ENCODE peak calls at places on chromosomes 7 and 10, in eight cellular contexts. One of them, this sample, is unnamed.

GRCh38 chr10:83212632-83213349 is 926.5 kb upstream of the GHITM start:
- DNase-seq in RWPE1: no peak
- DNase-seq in H4: peak; percentile 39
- DNase-seq in erythroblast: no peak
- DNase-seq in non-pigmented ciliary epithelial cell: no peak
- DNase-seq in GM03348: no peak
- DNase-seq in activated CD8-positive, alpha-beta T cell treated with anti-CD3 and anti-CD28 coated beads, Interleukin-2, amount 10 ng/mL, durations not matched to agents 7 days and 5 days: no peak
- DNase-seq in Calu3: no peak
- DNase-seq in this sample: no peak

GRCh38 chr7:133919810-133920209 is 207.3 kb upstream of the LRGUK start:
- DNase-seq in Calu3: no peak
- DNase-seq in RWPE1: no peak
- DNase-seq in erythroblast: no peak
- DNase-seq in H4: no peak
- DNase-seq in activated CD8-positive, alpha-beta T cell treated with anti-CD3 and anti-CD28 coated beads, Interleukin-2, amount 10 ng/mL, durations not matched to agents 7 days and 5 days: no peak
- DNase-seq in GM03348: no peak
- DNase-seq in non-pigmented ciliary epithelial cell: no peak
- DNase-seq in this sample: no peak

GRCh38 chr7:158585721-158586498 is 1.7 kb downstream of the PTPRN2 start:
- DNase-seq in erythroblast: no peak
- DNase-seq in non-pigmented ciliary epithelial cell: no peak
- DNase-seq in GM03348: no peak
- DNase-seq in Calu3: no peak
- DNase-seq in H4: no peak
- DNase-seq in RWPE1: no peak
- DNase-seq in activated CD8-positive, alpha-beta T cell treated with anti-CD3 and anti-CD28 coated beads, Interleukin-2, amount 10 ng/mL, durations not matched to agents 7 days and 5 days: no peak
- DNase-seq in this sample: no peak

GRCh38 chr7:84112771-84113170 is 81.8 kb downstream of the SEMA3A start:
- DNase-seq in H4: no peak
- DNase-seq in activated CD8-positive, alpha-beta T cell treated with anti-CD3 and anti-CD28 coated beads, Interleukin-2, amount 10 ng/mL, durations not matched to agents 7 days and 5 days: no peak
- DNase-seq in erythroblast: no peak
- DNase-seq in non-pigmented ciliary epithelial cell: no peak
- DNase-seq in RWPE1: no peak
- DNase-seq in GM03348: no peak
- DNase-seq in Calu3: no peak
- DNase-seq in this sample: no peak

GRCh38 chr7:155962191-155962967 is 150.1 kb upstream of the SHH start:
- DNase-seq in non-pigmented ciliary epithelial cell: peak; percentile 74
- DNase-seq in H4: peak; percentile 93
- DNase-seq in Calu3: peak; percentile 70
- DNase-seq in activated CD8-positive, alpha-beta T cell treated with anti-CD3 and anti-CD28 coated beads, Interleukin-2, amount 10 ng/mL, durations not matched to agents 7 days and 5 days: peak; percentile 61
- DNase-seq in GM03348: no peak
- DNase-seq in RWPE1: peak; percentile 54
- DNase-seq in erythroblast: no peak
- DNase-seq in this sample: peak; percentile 30

GRCh38 chr7:69883399-69883821 is 285.1 kb downstream of the AUTS2 start:
- DNase-seq in H4: no peak
- DNase-seq in GM03348: no peak
- DNase-seq in erythroblast: no peak
- DNase-seq in RWPE1: no peak
- DNase-seq in Calu3: no peak
- DNase-seq in non-pigmented ciliary epithelial cell: no peak
- DNase-seq in activated CD8-positive, alpha-beta T cell treated with anti-CD3 and anti-CD28 coated beads, Interleukin-2, amount 10 ng/mL, durations not matched to agents 7 days and 5 days: no peak
- DNase-seq in this sample: no peak

GRCh38 chr10:120789804-120790203 is 61.4 kb upstream of the WDR11 start:
- DNase-seq in erythroblast: no peak
- DNase-seq in non-pigmented ciliary epithelial cell: no peak
- DNase-seq in Calu3: no peak
- DNase-seq in H4: no peak
- DNase-seq in activated CD8-positive, alpha-beta T cell treated with anti-CD3 and anti-CD28 coated beads, Interleukin-2, amount 10 ng/mL, durations not matched to agents 7 days and 5 days: no peak
- DNase-seq in RWPE1: no peak
- DNase-seq in GM03348: no peak
- DNase-seq in this sample: no peak

GRCh38 chr7:77368974-77369373 is 47.2 kb downstream of the GSAP start:
- DNase-seq in RWPE1: no peak
- DNase-seq in activated CD8-positive, alpha-beta T cell treated with anti-CD3 and anti-CD28 coated beads, Interleukin-2, amount 10 ng/mL, durations not matched to agents 7 days and 5 days: no peak
- DNase-seq in Calu3: no peak
- DNase-seq in GM03348: no peak
- DNase-seq in H4: no peak
- DNase-seq in erythroblast: no peak
- DNase-seq in non-pigmented ciliary epithelial cell: no peak
- DNase-seq in this sample: no peak

GRCh38 chr10:86205761-86206145 is 160.8 kb downstream of the GRID1 start:
- DNase-seq in activated CD8-positive, alpha-beta T cell treated with anti-CD3 and anti-CD28 coated beads, Interleukin-2, amount 10 ng/mL, durations not matched to agents 7 days and 5 days: no peak
- DNase-seq in non-pigmented ciliary epithelial cell: no peak
- DNase-seq in RWPE1: no peak
- DNase-seq in H4: no peak
- DNase-seq in GM03348: no peak
- DNase-seq in Calu3: no peak
- DNase-seq in erythroblast: no peak
- DNase-seq in this sample: no peak

GRCh38 chr10:7199152-7199760 is 211.6 kb downstream of the SFMBT2 start:
- DNase-seq in H4: peak; percentile 18
- DNase-seq in non-pigmented ciliary epithelial cell: no peak
- DNase-seq in erythroblast: no peak
- DNase-seq in GM03348: no peak
- DNase-seq in activated CD8-positive, alpha-beta T cell treated with anti-CD3 and anti-CD28 coated beads, Interleukin-2, amount 10 ng/mL, durations not matched to agents 7 days and 5 days: no peak
- DNase-seq in RWPE1: no peak
- DNase-seq in Calu3: no peak
- DNase-seq in this sample: no peak

GRCh38 chr7:19589436-19589835 is 119.4 kb downstream of the POLR1F start:
- DNase-seq in RWPE1: no peak
- DNase-seq in GM03348: no peak
- DNase-seq in non-pigmented ciliary epithelial cell: no peak
- DNase-seq in H4: no peak
- DNase-seq in activated CD8-positive, alpha-beta T cell treated with anti-CD3 and anti-CD28 coated beads, Interleukin-2, amount 10 ng/mL, durations not matched to agents 7 days and 5 days: no peak
- DNase-seq in Calu3: no peak
- DNase-seq in erythroblast: no peak
- DNase-seq in this sample: no peak

GRCh38 chr7:106010331-106010730 is 47.3 kb downstream of the CDHR3 start:
- DNase-seq in GM03348: peak; percentile 24
- DNase-seq in activated CD8-positive, alpha-beta T cell treated with anti-CD3 and anti-CD28 coated beads, Interleukin-2, amount 10 ng/mL, durations not matched to agents 7 days and 5 days: no peak
- DNase-seq in RWPE1: no peak
- DNase-seq in Calu3: no peak
- DNase-seq in non-pigmented ciliary epithelial cell: no peak
- DNase-seq in erythroblast: no peak
- DNase-seq in H4: no peak
- DNase-seq in this sample: no peak

GRCh38 chr10:3106908-3107425 is 39.6 kb downstream of the PFKP start:
- DNase-seq in RWPE1: no peak
- DNase-seq in non-pigmented ciliary epithelial cell: no peak
- DNase-seq in activated CD8-positive, alpha-beta T cell treated with anti-CD3 and anti-CD28 coated beads, Interleukin-2, amount 10 ng/mL, durations not matched to agents 7 days and 5 days: no peak
- DNase-seq in erythroblast: no peak
- DNase-seq in GM03348: no peak
- DNase-seq in H4: peak; percentile 58
- DNase-seq in Calu3: no peak
- DNase-seq in this sample: no peak

GRCh38 chr7:18426564-18427226 is 68.9 kb upstream of the HDAC9 start:
- DNase-seq in RWPE1: no peak
- DNase-seq in GM03348: peak; percentile 42
- DNase-seq in H4: peak; percentile 66
- DNase-seq in erythroblast: no peak
- DNase-seq in non-pigmented ciliary epithelial cell: no peak
- DNase-seq in activated CD8-positive, alpha-beta T cell treated with anti-CD3 and anti-CD28 coated beads, Interleukin-2, amount 10 ng/mL, durations not matched to agents 7 days and 5 days: no peak
- DNase-seq in Calu3: no peak
- DNase-seq in this sample: peak; percentile 62

GRCh38 chr10:29946953-29947700 is 112.3 kb downstream of the JCAD start:
- DNase-seq in GM03348: peak; percentile 87
- DNase-seq in RWPE1: peak; percentile 57
- DNase-seq in activated CD8-positive, alpha-beta T cell treated with anti-CD3 and anti-CD28 coated beads, Interleukin-2, amount 10 ng/mL, durations not matched to agents 7 days and 5 days: no peak
- DNase-seq in non-pigmented ciliary epithelial cell: peak; percentile 81
- DNase-seq in Calu3: peak; percentile 41
- DNase-seq in H4: peak; percentile 20
- DNase-seq in erythroblast: no peak
- DNase-seq in this sample: peak; percentile 48

GRCh38 chr7:28389504-28390385 is 22.6 kb upstream of the CREB5 start:
- DNase-seq in non-pigmented ciliary epithelial cell: no peak
- DNase-seq in activated CD8-positive, alpha-beta T cell treated with anti-CD3 and anti-CD28 coated beads, Interleukin-2, amount 10 ng/mL, durations not matched to agents 7 days and 5 days: no peak
- DNase-seq in RWPE1: no peak
- DNase-seq in GM03348: peak; percentile 35
- DNase-seq in erythroblast: peak; percentile 60
- DNase-seq in H4: peak; percentile 73
- DNase-seq in Calu3: peak; percentile 39
- DNase-seq in this sample: peak; percentile 75

GRCh38 chr7:84040365-84040764 is 154.2 kb downstream of the SEMA3A start:
- DNase-seq in RWPE1: no peak
- DNase-seq in non-pigmented ciliary epithelial cell: no peak
- DNase-seq in GM03348: no peak
- DNase-seq in erythroblast: no peak
- DNase-seq in Calu3: no peak
- DNase-seq in activated CD8-positive, alpha-beta T cell treated with anti-CD3 and anti-CD28 coated beads, Interleukin-2, amount 10 ng/mL, durations not matched to agents 7 days and 5 days: no peak
- DNase-seq in H4: no peak
- DNase-seq in this sample: no peak

GRCh38 chr7:49324707-49325106 is 400.4 kb downstream of the CDC14C start:
- DNase-seq in non-pigmented ciliary epithelial cell: no peak
- DNase-seq in RWPE1: peak; percentile 34
- DNase-seq in H4: peak; percentile 84
- DNase-seq in erythroblast: no peak
- DNase-seq in Calu3: no peak
- DNase-seq in activated CD8-positive, alpha-beta T cell treated with anti-CD3 and anti-CD28 coated beads, Interleukin-2, amount 10 ng/mL, durations not matched to agents 7 days and 5 days: no peak
- DNase-seq in GM03348: peak; percentile 38
- DNase-seq in this sample: no peak

GRCh38 chr10:131681122-131681521 is 219.7 kb upstream of the PPP2R2D start:
- DNase-seq in H4: no peak
- DNase-seq in GM03348: no peak
- DNase-seq in erythroblast: no peak
- DNase-seq in Calu3: no peak
- DNase-seq in non-pigmented ciliary epithelial cell: no peak
- DNase-seq in activated CD8-positive, alpha-beta T cell treated with anti-CD3 and anti-CD28 coated beads, Interleukin-2, amount 10 ng/mL, durations not matched to agents 7 days and 5 days: no peak
- DNase-seq in RWPE1: no peak
- DNase-seq in this sample: no peak

GRCh38 chr7:44210107-44210506 is 9.3 kb downstream of the YKT6 start:
- DNase-seq in non-pigmented ciliary epithelial cell: no peak
- DNase-seq in activated CD8-positive, alpha-beta T cell treated with anti-CD3 and anti-CD28 coated beads, Interleukin-2, amount 10 ng/mL, durations not matched to agents 7 days and 5 days: no peak
- DNase-seq in GM03348: no peak
- DNase-seq in H4: no peak
- DNase-seq in erythroblast: no peak
- DNase-seq in Calu3: no peak
- DNase-seq in RWPE1: no peak
- DNase-seq in this sample: no peak

GRCh38 chr7:98618786-98619185 is 1.7 kb downstream of the NPTX2 start:
- DNase-seq in non-pigmented ciliary epithelial cell: no peak
- DNase-seq in Calu3: no peak
- DNase-seq in H4: no peak
- DNase-seq in GM03348: no peak
- DNase-seq in erythroblast: no peak
- DNase-seq in RWPE1: peak; percentile 30
- DNase-seq in activated CD8-positive, alpha-beta T cell treated with anti-CD3 and anti-CD28 coated beads, Interleukin-2, amount 10 ng/mL, durations not matched to agents 7 days and 5 days: no peak
- DNase-seq in this sample: no peak

GRCh38 chr10:84176836-84177474 is 3.4 kb downstream of the GPR15LG start:
- DNase-seq in RWPE1: no peak
- DNase-seq in activated CD8-positive, alpha-beta T cell treated with anti-CD3 and anti-CD28 coated beads, Interleukin-2, amount 10 ng/mL, durations not matched to agents 7 days and 5 days: no peak
- DNase-seq in GM03348: no peak
- DNase-seq in Calu3: no peak
- DNase-seq in non-pigmented ciliary epithelial cell: no peak
- DNase-seq in H4: no peak
- DNase-seq in erythroblast: no peak
- DNase-seq in this sample: no peak

GRCh38 chr10:72158174-72158573 is 57.6 kb upstream of the ANAPC16 start:
- DNase-seq in GM03348: no peak
- DNase-seq in RWPE1: no peak
- DNase-seq in non-pigmented ciliary epithelial cell: no peak
- DNase-seq in H4: no peak
- DNase-seq in erythroblast: no peak
- DNase-seq in Calu3: no peak
- DNase-seq in activated CD8-positive, alpha-beta T cell treated with anti-CD3 and anti-CD28 coated beads, Interleukin-2, amount 10 ng/mL, durations not matched to agents 7 days and 5 days: no peak
- DNase-seq in this sample: no peak

GRCh38 chr7:120412665-120413064 is 139.7 kb downstream of the KCND2 start:
- DNase-seq in erythroblast: no peak
- DNase-seq in RWPE1: no peak
- DNase-seq in H4: no peak
- DNase-seq in activated CD8-positive, alpha-beta T cell treated with anti-CD3 and anti-CD28 coated beads, Interleukin-2, amount 10 ng/mL, durations not matched to agents 7 days and 5 days: no peak
- DNase-seq in Calu3: no peak
- DNase-seq in GM03348: no peak
- DNase-seq in non-pigmented ciliary epithelial cell: no peak
- DNase-seq in this sample: no peak

GRCh38 chr10:64148597-64148996 is 627.4 kb downstream of the REEP3 start:
- DNase-seq in RWPE1: no peak
- DNase-seq in erythroblast: no peak
- DNase-seq in Calu3: no peak
- DNase-seq in H4: no peak
- DNase-seq in GM03348: no peak
- DNase-seq in activated CD8-positive, alpha-beta T cell treated with anti-CD3 and anti-CD28 coated beads, Interleukin-2, amount 10 ng/mL, durations not matched to agents 7 days and 5 days: no peak
- DNase-seq in non-pigmented ciliary epithelial cell: no peak
- DNase-seq in this sample: no peak

GRCh38 chr7:130227883-130228575 is 20.4 kb downstream of the SSMEM1 start:
- DNase-seq in RWPE1: no peak
- DNase-seq in Calu3: no peak
- DNase-seq in activated CD8-positive, alpha-beta T cell treated with anti-CD3 and anti-CD28 coated beads, Interleukin-2, amount 10 ng/mL, durations not matched to agents 7 days and 5 days: no peak
- DNase-seq in non-pigmented ciliary epithelial cell: no peak
- DNase-seq in H4: no peak
- DNase-seq in erythroblast: no peak
- DNase-seq in GM03348: no peak
- DNase-seq in this sample: no peak

GRCh38 chr7:105219771-105220160 is 169.0 kb downstream of the SRPK2 start:
- DNase-seq in Calu3: no peak
- DNase-seq in H4: no peak
- DNase-seq in non-pigmented ciliary epithelial cell: peak; percentile 31
- DNase-seq in GM03348: peak; percentile 33
- DNase-seq in activated CD8-positive, alpha-beta T cell treated with anti-CD3 and anti-CD28 coated beads, Interleukin-2, amount 10 ng/mL, durations not matched to agents 7 days and 5 days: no peak
- DNase-seq in RWPE1: peak; percentile 80
- DNase-seq in erythroblast: no peak
- DNase-seq in this sample: peak; percentile 96

GRCh38 chr7:131900785-131901287 is 344.4 kb upstream of the PODXL start:
- DNase-seq in erythroblast: no peak
- DNase-seq in Calu3: no peak
- DNase-seq in non-pigmented ciliary epithelial cell: no peak
- DNase-seq in GM03348: no peak
- DNase-seq in activated CD8-positive, alpha-beta T cell treated with anti-CD3 and anti-CD28 coated beads, Interleukin-2, amount 10 ng/mL, durations not matched to agents 7 days and 5 days: no peak
- DNase-seq in RWPE1: no peak
- DNase-seq in H4: no peak
- DNase-seq in this sample: no peak

GRCh38 chr10:79101560-79101971 is 32.8 kb downstream of the ZMIZ1 start:
- DNase-seq in H4: no peak
- DNase-seq in non-pigmented ciliary epithelial cell: no peak
- DNase-seq in GM03348: no peak
- DNase-seq in activated CD8-positive, alpha-beta T cell treated with anti-CD3 and anti-CD28 coated beads, Interleukin-2, amount 10 ng/mL, durations not matched to agents 7 days and 5 days: no peak
- DNase-seq in RWPE1: no peak
- DNase-seq in erythroblast: no peak
- DNase-seq in Calu3: no peak
- DNase-seq in this sample: no peak

GRCh38 chr7:157565201-157565626 is 228.4 kb downstream of the DNAJB6 start:
- DNase-seq in non-pigmented ciliary epithelial cell: peak; percentile 1
- DNase-seq in Calu3: no peak
- DNase-seq in erythroblast: no peak
- DNase-seq in H4: peak; percentile 67
- DNase-seq in RWPE1: no peak
- DNase-seq in activated CD8-positive, alpha-beta T cell treated with anti-CD3 and anti-CD28 coated beads, Interleukin-2, amount 10 ng/mL, durations not matched to agents 7 days and 5 days: no peak
- DNase-seq in GM03348: no peak
- DNase-seq in this sample: no peak

GRCh38 chr7:108345710-108346336 is 110.4 kb downstream of the NRCAM start:
- DNase-seq in RWPE1: no peak
- DNase-seq in GM03348: no peak
- DNase-seq in non-pigmented ciliary epithelial cell: no peak
- DNase-seq in Calu3: no peak
- DNase-seq in erythroblast: no peak
- DNase-seq in activated CD8-positive, alpha-beta T cell treated with anti-CD3 and anti-CD28 coated beads, Interleukin-2, amount 10 ng/mL, durations not matched to agents 7 days and 5 days: no peak
- DNase-seq in H4: no peak
- DNase-seq in this sample: no peak

GRCh38 chr7:24781106-24781505 is 23.8 kb upstream of the GSDME start:
- DNase-seq in erythroblast: no peak
- DNase-seq in activated CD8-positive, alpha-beta T cell treated with anti-CD3 and anti-CD28 coated beads, Interleukin-2, amount 10 ng/mL, durations not matched to agents 7 days and 5 days: no peak
- DNase-seq in non-pigmented ciliary epithelial cell: no peak
- DNase-seq in GM03348: no peak
- DNase-seq in H4: no peak
- DNase-seq in Calu3: no peak
- DNase-seq in RWPE1: no peak
- DNase-seq in this sample: no peak

GRCh38 chr10:95355241-95355779 is 64.5 kb upstream of the PDLIM1 start:
- DNase-seq in RWPE1: no peak
- DNase-seq in activated CD8-positive, alpha-beta T cell treated with anti-CD3 and anti-CD28 coated beads, Interleukin-2, amount 10 ng/mL, durations not matched to agents 7 days and 5 days: no peak
- DNase-seq in GM03348: no peak
- DNase-seq in erythroblast: no peak
- DNase-seq in Calu3: no peak
- DNase-seq in H4: no peak
- DNase-seq in non-pigmented ciliary epithelial cell: no peak
- DNase-seq in this sample: no peak

GRCh38 chr7:4745971-4746919 is 29.2 kb upstream of the AP5Z1 start:
- DNase-seq in RWPE1: peak; percentile 49
- DNase-seq in Calu3: peak; percentile 56
- DNase-seq in activated CD8-positive, alpha-beta T cell treated with anti-CD3 and anti-CD28 coated beads, Interleukin-2, amount 10 ng/mL, durations not matched to agents 7 days and 5 days: peak; percentile 53
- DNase-seq in non-pigmented ciliary epithelial cell: no peak
- DNase-seq in GM03348: peak; percentile 63
- DNase-seq in H4: peak; percentile 88
- DNase-seq in erythroblast: peak; percentile 25
- DNase-seq in this sample: no peak